ENCODE peak calls at places on chromosomes 16 and 17, in four cellular contexts. B is HEK293T, M is HepG2, G is K562. F is an unnamed sample.

GRCh38 chr17:59890720-59891119 is 2.0 kb downstream of the TUBD1 start:
- DNase-seq in B (no peak), G (no peak), M (peak), F (no peak)

GRCh38 chr17:50917418-50917743 is 51.2 kb upstream of the TOB1 start:
- DNase-seq in B (no peak), M (no peak), G (no peak), F (no peak)

GRCh38 chr17:50263293-50264262 is 10.7 kb upstream of the TMEM92 start:
- DNase-seq in M (no peak), G (peak), B (no peak), F (no peak)

GRCh38 chr16:59633996-59634579 is 900.0 kb upstream of the GOT2 start:
- DNase-seq in G (no peak), M (no peak), B (no peak), F (no peak)

GRCh38 chr17:65925606-65926307 is 266.2 kb downstream of the CEP112 start:
- DNase-seq in M (no peak), B (no peak), G (no peak), F (no peak)

GRCh38 chr16:13587171-13587570 is 332.8 kb upstream of the ERCC4 start:
- DNase-seq in B (no peak), M (no peak), G (no peak), F (no peak)

GRCh38 chr16:25109643-25110042 is 1.9 kb upstream of the LCMT1 start:
- DNase-seq in B (no peak), M (peak), G (no peak), F (no peak)

GRCh38 chr16:66494916-66495315 is 55.0 kb downstream of the TK2 start:
- DNase-seq in B (no peak), M (no peak), G (no peak), F (no peak)

GRCh38 chr17:42629420-42630009 is 20.0 kb downstream of the TUBG1 start:
- DNase-seq in B (no peak), G (no peak), M (no peak), F (no peak)

GRCh38 chr17:77140878-77141767 is at the start of gene SEC14L1:
- DNase-seq in B (peak), G (peak), M (peak), F (no peak)

GRCh38 chr16:12519986-12520385 is 283.7 kb downstream of the CPPED1 start:
- DNase-seq in G (no peak), M (no peak), B (no peak), F (no peak)

GRCh38 chr16:35734728-35735402 is 2275.5 kb downstream of the TP53TG3F start:
- DNase-seq in M (no peak), G (no peak), B (no peak), F (no peak)

GRCh38 chr16:35188288-35189155 is 1729.1 kb downstream of the TP53TG3F start:
- DNase-seq in B (no peak), G (peak), M (peak), F (no peak)

GRCh38 chr16:84617631-84618427 is at the start of gene COTL1:
- DNase-seq in G (peak), M (peak), B (peak), F (no peak)
- TF ChIP-seq SP1 in G (peak), M (no peak), B (no peak), F (peak)

DNA sequence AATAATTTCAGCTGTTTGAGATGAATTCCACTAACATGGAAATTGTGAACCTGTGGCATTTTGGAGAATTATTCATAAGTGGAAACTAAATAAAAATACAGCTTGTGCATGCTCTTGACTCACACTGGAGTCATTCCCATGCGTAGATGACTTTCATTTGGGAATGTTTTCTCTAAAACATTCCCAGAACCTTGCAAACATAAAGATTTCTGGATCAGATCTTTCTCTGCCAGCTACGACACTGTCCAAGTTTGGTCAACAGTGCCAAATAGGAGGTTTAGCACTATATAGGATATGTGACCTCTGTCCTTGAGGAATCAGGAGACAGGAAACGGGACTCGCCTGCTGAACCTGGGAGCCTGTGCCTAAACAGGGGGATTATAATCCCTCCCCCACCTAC is 400.9 kb downstream of the SLC39A11 start:
- DNase-seq in M (no peak), G (no peak), B (no peak), F (no peak)
- TF ChIP-seq BHLHE40 in M (no peak), G (no peak), B (no peak), F (no peak)

GRCh38 chr17:3260600-3260999 is 37.6 kb downstream of the OR3A1 start:
- DNase-seq in B (no peak), G (no peak), M (no peak), F (no peak)
- TF ChIP-seq SP1 in B (no peak), G (no peak), M (no peak), F (no peak)

DNA sequence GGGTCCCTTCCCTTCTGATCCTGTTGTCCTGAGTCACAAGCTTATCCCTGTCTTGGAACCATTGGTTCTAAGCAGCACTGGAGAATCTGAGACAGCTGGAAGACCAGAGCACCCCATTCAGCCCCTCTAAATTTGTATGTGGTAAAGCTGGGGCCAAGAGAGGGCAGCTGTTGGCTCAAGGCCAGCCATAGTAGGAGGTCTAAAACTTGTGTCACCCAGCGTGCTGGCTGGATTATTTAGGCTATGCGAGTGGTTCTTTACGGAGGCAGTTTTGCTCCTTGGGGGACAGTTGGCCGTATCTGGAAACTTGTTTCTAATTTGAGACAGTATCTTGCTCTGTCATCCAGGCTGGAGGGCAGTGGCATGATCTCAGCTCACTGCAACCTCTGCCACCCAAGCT is 69.6 kb upstream of the GSE1 start:
- DNase-seq in G (no peak), B (no peak), M (no peak), F (no peak)
- TF ChIP-seq BHLHE40 in G (no peak), B (no peak), M (no peak), F (no peak)